ENCODE peak calls at places on chromosomes 6 and 20, in four cellular contexts. One of them, this sample, is unnamed. For H3K27me3, the result is how much of the 10 kb centered on the place peaks cover.

GRCh38 chr6:144931172-144932035 is 646.3 kb downstream of the UTRN start:
- DNase-seq in dorsolateral prefrontal cortex: no peak
- DNase-seq in PC-3: peak
- DNase-seq in kidney epithelial cell: no peak
- DNase-seq in this sample: peak

GRCh38 chr6:105402090-105402980 is 547 bp downstream of the PREP start:
- DNase-seq in dorsolateral prefrontal cortex: no peak
- DNase-seq in PC-3: peak
- DNase-seq in kidney epithelial cell: no peak
- DNase-seq in this sample: no peak

GRCh38 chr20:5000263-5001173 is 792 bp downstream of the SLC23A2 start:
- DNase-seq in dorsolateral prefrontal cortex: peak
- DNase-seq in PC-3: no peak
- DNase-seq in kidney epithelial cell: no peak
- DNase-seq in this sample: peak

GRCh38 chr20:21191839-21192238 is 66.0 kb downstream of the KIZ start:
- DNase-seq in dorsolateral prefrontal cortex: no peak
- DNase-seq in PC-3: no peak
- DNase-seq in kidney epithelial cell: no peak
- DNase-seq in this sample: peak

GRCh38 chr20:46368902-46369268 is 37.5 kb downstream of the ELMO2 start:
- DNase-seq in dorsolateral prefrontal cortex: no peak
- DNase-seq in PC-3: peak
- DNase-seq in kidney epithelial cell: no peak
- DNase-seq in this sample: no peak

GRCh38 chr20:1085515-1086272 is 32.7 kb upstream of the PSMF1 start:
- DNase-seq in dorsolateral prefrontal cortex: no peak
- DNase-seq in PC-3: no peak
- DNase-seq in kidney epithelial cell: no peak
- DNase-seq in this sample: no peak

GRCh38 chr6:2937627-2938003 is 33.8 kb downstream of the SERPINB6 start:
- DNase-seq in dorsolateral prefrontal cortex: no peak
- DNase-seq in PC-3: no peak
- DNase-seq in kidney epithelial cell: no peak
- DNase-seq in this sample: no peak

GRCh38 chr20:642398-643174 is 10.4 kb downstream of the SRXN1 start:
- DNase-seq in dorsolateral prefrontal cortex: peak
- DNase-seq in PC-3: no peak
- DNase-seq in kidney epithelial cell: no peak
- DNase-seq in this sample: no peak

GRCh38 chr6:22306741-22307466 is 10.1 kb upstream of the PRL start:
- DNase-seq in dorsolateral prefrontal cortex: no peak
- DNase-seq in PC-3: no peak
- DNase-seq in kidney epithelial cell: no peak
- DNase-seq in this sample: peak

GRCh38 chr6:4732691-4733315 is 43.4 kb upstream of the CDYL start:
- DNase-seq in dorsolateral prefrontal cortex: peak
- DNase-seq in PC-3: peak
- DNase-seq in kidney epithelial cell: peak
- DNase-seq in this sample: peak

GRCh38 chr20:57612916-57613315 is 7.3 kb downstream of the ZBP1 start:
- DNase-seq in dorsolateral prefrontal cortex: peak
- DNase-seq in PC-3: no peak
- DNase-seq in kidney epithelial cell: no peak
- DNase-seq in this sample: no peak

GRCh38 chr20:36369739-36370138 is 63.6 kb downstream of the DLGAP4 start:
- DNase-seq in dorsolateral prefrontal cortex: no peak
- DNase-seq in PC-3: no peak
- DNase-seq in kidney epithelial cell: no peak
- DNase-seq in this sample: no peak

GRCh38 chr6:49462071-49462470 is 982 bp downstream of the MMUT start:
- DNase-seq in dorsolateral prefrontal cortex: no peak
- DNase-seq in PC-3: peak
- DNase-seq in kidney epithelial cell: no peak
- DNase-seq in this sample: peak

GRCh38 chr6:37695273-37695672 is 2.4 kb downstream of the MDGA1 start:
- DNase-seq in dorsolateral prefrontal cortex: no peak
- DNase-seq in PC-3: no peak
- DNase-seq in kidney epithelial cell: no peak
- DNase-seq in this sample: no peak

GRCh38 chr6:37693079-37693478 is 4.6 kb downstream of the MDGA1 start:
- DNase-seq in dorsolateral prefrontal cortex: no peak
- DNase-seq in PC-3: peak
- DNase-seq in kidney epithelial cell: no peak
- DNase-seq in this sample: no peak

GRCh38 chr6:37694259-37694658 is 3.4 kb downstream of the MDGA1 start:
- DNase-seq in dorsolateral prefrontal cortex: no peak
- DNase-seq in PC-3: no peak
- DNase-seq in kidney epithelial cell: no peak
- DNase-seq in this sample: no peak

GRCh38 chr6:37691904-37692806 is 5.5 kb downstream of the MDGA1 start:
- DNase-seq in dorsolateral prefrontal cortex: peak
- DNase-seq in PC-3: peak
- DNase-seq in kidney epithelial cell: no peak
- DNase-seq in this sample: peak

GRCh38 chr6:37693546-37694250 is 4.0 kb downstream of the MDGA1 start:
- DNase-seq in dorsolateral prefrontal cortex: no peak
- DNase-seq in PC-3: no peak
- DNase-seq in kidney epithelial cell: no peak
- DNase-seq in this sample: no peak
- H3K27me3 ChIP-seq in dorsolateral prefrontal cortex: under half
- H3K27me3 ChIP-seq in PC-3: under half
- H3K27me3 ChIP-seq in kidney epithelial cell: under half
- H3K27me3 ChIP-seq in this sample: half or more

DNA sequence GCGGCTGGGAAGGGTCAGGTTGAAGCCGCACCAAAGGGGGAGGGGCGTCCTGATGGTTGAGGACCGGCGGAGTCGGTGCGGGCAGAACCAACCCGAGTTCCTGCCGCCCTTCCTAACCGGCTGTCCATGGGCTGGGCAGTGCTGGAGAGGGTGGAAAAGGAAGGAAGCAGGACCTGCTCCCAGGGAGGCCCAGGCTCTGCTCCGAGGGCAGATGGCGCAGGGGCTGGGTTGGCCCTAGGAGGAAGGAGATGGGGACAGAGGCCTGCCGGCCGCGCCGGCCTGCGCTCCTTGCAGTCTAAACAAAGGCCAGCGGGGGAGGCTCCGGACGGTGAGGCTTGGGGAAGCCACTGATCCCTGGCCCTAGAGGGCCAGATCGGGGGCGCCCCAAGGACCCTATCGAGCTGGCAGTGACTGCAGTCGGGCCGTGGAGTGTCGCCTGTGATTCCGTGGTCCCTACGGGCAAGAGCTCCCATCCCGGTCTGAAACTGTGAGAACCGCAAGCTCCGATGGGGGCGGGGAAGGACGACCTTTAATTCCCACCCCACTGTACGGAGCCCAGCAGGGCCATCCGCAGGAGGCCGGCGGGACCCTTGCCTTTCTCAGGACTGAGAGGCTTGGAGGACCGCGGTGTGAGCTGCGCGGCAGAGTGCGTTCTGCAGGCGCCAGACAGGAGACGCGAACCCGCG is 39.3 kb downstream of the YTHDF1 start:
- DNase-seq in dorsolateral prefrontal cortex: no peak
- DNase-seq in PC-3: no peak
- DNase-seq in kidney epithelial cell: no peak
- DNase-seq in this sample: no peak
- H3K27me3 ChIP-seq in dorsolateral prefrontal cortex: under half
- H3K27me3 ChIP-seq in PC-3: half or more
- H3K27me3 ChIP-seq in kidney epithelial cell: half or more
- H3K27me3 ChIP-seq in this sample: half or more

GRCh38 chr6:1617466-1618304 is 8.0 kb downstream of the FOXC1 start:
- DNase-seq in dorsolateral prefrontal cortex: no peak
- DNase-seq in PC-3: no peak
- DNase-seq in kidney epithelial cell: no peak
- DNase-seq in this sample: no peak
- H3K27me3 ChIP-seq in dorsolateral prefrontal cortex: under half
- H3K27me3 ChIP-seq in PC-3: under half
- H3K27me3 ChIP-seq in kidney epithelial cell: under half
- H3K27me3 ChIP-seq in this sample: half or more

DNA sequence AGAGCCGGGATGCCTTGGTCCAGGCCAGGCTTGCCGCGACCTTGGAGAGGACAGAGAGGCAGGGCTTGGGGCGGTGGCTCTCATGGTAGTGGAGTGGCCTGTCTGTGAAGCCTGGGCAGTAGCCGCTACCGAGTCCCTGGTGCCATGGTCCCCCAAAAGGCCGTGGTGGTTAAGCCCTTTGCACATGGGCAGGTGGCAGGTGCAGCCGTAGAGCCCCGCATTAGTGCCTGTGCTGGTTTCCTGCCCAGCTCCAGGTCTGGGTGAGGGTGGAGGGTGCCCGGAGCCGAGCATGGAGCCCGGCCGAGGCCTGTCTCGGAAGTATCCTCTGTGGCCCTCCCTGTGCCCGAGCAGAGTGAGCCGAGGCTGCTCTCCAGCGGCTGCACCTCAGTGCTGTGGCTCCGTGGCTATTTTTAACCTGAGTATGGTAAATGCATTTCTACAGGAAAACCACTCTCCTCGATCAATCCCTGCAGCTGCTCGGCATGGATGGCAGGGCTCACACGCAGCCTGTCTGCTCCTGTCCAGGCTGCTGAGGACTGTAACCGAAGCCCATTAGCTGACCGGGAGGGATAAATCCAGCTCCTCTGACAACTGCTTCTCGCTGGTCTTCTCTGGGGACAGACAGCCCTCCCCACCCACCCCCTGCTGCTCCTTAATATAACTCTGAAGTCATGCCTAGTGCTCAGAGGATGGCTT is 36.3 kb upstream of the GATA5 start:
- DNase-seq in dorsolateral prefrontal cortex: no peak
- DNase-seq in PC-3: no peak
- DNase-seq in kidney epithelial cell: no peak
- DNase-seq in this sample: peak
- H3K27me3 ChIP-seq in dorsolateral prefrontal cortex: under half
- H3K27me3 ChIP-seq in PC-3: under half
- H3K27me3 ChIP-seq in kidney epithelial cell: under half
- H3K27me3 ChIP-seq in this sample: under half

GRCh38 chr6:34142046-34142445 is 3.8 kb downstream of the GRM4 start:
- DNase-seq in dorsolateral prefrontal cortex: no peak
- DNase-seq in PC-3: no peak
- DNase-seq in kidney epithelial cell: no peak
- DNase-seq in this sample: no peak
- H3K27me3 ChIP-seq in dorsolateral prefrontal cortex: under half
- H3K27me3 ChIP-seq in PC-3: half or more
- H3K27me3 ChIP-seq in kidney epithelial cell: half or more
- H3K27me3 ChIP-seq in this sample: under half

DNA sequence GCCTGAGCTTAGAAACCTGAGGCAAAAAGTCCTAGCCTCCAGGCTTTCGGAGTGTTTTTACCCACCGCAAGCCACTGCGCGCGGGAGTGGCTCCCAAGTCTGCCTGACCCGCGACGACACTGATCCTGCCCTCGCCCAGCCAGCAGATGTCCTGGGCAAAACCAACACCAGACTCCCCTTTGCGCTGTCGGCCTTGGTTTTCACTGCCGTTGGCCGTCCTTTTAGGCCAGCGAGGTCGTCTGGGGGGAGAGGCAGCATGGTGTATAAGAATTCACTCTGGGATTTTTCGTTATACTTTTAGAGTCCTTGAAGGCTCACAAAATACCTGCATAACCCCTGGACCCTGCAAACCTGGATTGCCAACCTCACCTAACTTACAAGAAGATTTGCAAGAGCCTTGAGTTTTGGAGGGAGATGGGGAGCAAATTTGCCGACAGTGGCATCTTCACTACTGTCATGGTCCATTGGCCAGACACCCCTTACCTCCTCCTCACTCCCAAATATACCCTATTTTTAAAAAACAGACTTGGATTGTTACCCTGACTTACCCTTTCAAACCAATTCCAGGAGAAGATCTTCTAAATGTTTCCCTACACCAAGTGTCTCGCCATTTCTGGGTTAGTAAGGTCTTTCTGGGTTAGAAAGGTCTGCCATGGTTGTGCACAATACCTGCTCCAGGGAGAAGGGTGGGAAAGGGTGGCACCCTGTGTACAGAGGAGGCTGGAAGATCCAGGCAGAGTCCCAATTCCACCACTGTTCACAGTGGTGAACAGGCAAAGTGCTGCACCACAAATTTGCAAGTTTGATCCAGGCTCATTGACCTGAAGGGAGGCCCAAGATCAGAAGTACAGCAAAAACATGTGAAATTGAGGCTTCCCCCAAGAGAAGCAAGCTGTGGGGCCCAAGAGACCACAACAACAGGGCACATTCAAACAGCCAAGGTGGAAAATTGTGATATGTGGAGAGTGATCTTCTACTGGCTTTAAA is 4.4 kb downstream of the FOXA2 start:
- DNase-seq in dorsolateral prefrontal cortex: no peak
- DNase-seq in PC-3: no peak
- DNase-seq in kidney epithelial cell: no peak
- DNase-seq in this sample: no peak
- H3K27me3 ChIP-seq in dorsolateral prefrontal cortex: half or more
- H3K27me3 ChIP-seq in PC-3: under half
- H3K27me3 ChIP-seq in kidney epithelial cell: half or more
- H3K27me3 ChIP-seq in this sample: half or more

GRCh38 chr20:2518558-2518957 is 9.8 kb upstream of the ZNF343 start:
- DNase-seq in dorsolateral prefrontal cortex: no peak
- DNase-seq in PC-3: no peak
- DNase-seq in kidney epithelial cell: no peak
- DNase-seq in this sample: no peak

GRCh38 chr20:2520617-2521016 is 11.9 kb upstream of the ZNF343 start:
- DNase-seq in dorsolateral prefrontal cortex: no peak
- DNase-seq in PC-3: no peak
- DNase-seq in kidney epithelial cell: no peak
- DNase-seq in this sample: no peak

GRCh38 chr20:2516399-2516798 is 7.7 kb upstream of the ZNF343 start:
- DNase-seq in dorsolateral prefrontal cortex: no peak
- DNase-seq in PC-3: no peak
- DNase-seq in kidney epithelial cell: no peak
- DNase-seq in this sample: no peak

GRCh38 chr20:2519115-2519815 is 10.6 kb upstream of the ZNF343 start:
- DNase-seq in dorsolateral prefrontal cortex: no peak
- DNase-seq in PC-3: no peak
- DNase-seq in kidney epithelial cell: no peak
- DNase-seq in this sample: no peak

GRCh38 chr20:2518096-2518495 is 9.4 kb upstream of the ZNF343 start:
- DNase-seq in dorsolateral prefrontal cortex: no peak
- DNase-seq in PC-3: no peak
- DNase-seq in kidney epithelial cell: no peak
- DNase-seq in this sample: no peak
- H3K27me3 ChIP-seq in dorsolateral prefrontal cortex: under half
- H3K27me3 ChIP-seq in PC-3: under half
- H3K27me3 ChIP-seq in kidney epithelial cell: under half
- H3K27me3 ChIP-seq in this sample: half or more

GRCh38 chr6:34003962-34004361 is 141.9 kb downstream of the GRM4 start:
- DNase-seq in dorsolateral prefrontal cortex: no peak
- DNase-seq in PC-3: no peak
- DNase-seq in kidney epithelial cell: no peak
- DNase-seq in this sample: no peak

GRCh38 chr6:34011298-34011697 is 134.6 kb downstream of the GRM4 start:
- DNase-seq in dorsolateral prefrontal cortex: no peak
- DNase-seq in PC-3: no peak
- DNase-seq in kidney epithelial cell: no peak
- DNase-seq in this sample: no peak

GRCh38 chr6:34001706-34002645 is 143.9 kb downstream of the GRM4 start:
- DNase-seq in dorsolateral prefrontal cortex: no peak
- DNase-seq in PC-3: no peak
- DNase-seq in kidney epithelial cell: no peak
- DNase-seq in this sample: no peak

GRCh38 chr6:34004706-34005105 is 141.2 kb downstream of the GRM4 start:
- DNase-seq in dorsolateral prefrontal cortex: no peak
- DNase-seq in PC-3: no peak
- DNase-seq in kidney epithelial cell: no peak
- DNase-seq in this sample: no peak

GRCh38 chr6:34005845-34006644 is 139.8 kb downstream of the GRM4 start:
- DNase-seq in dorsolateral prefrontal cortex: no peak
- DNase-seq in PC-3: no peak
- DNase-seq in kidney epithelial cell: no peak
- DNase-seq in this sample: no peak
- H3K27me3 ChIP-seq in dorsolateral prefrontal cortex: under half
- H3K27me3 ChIP-seq in PC-3: under half
- H3K27me3 ChIP-seq in kidney epithelial cell: under half
- H3K27me3 ChIP-seq in this sample: under half